ENCODE peak calls at places on chromosome 10, in four cellular contexts. S is stomach, U is testis, G is HCT116. C is an unnamed sample.

GRCh38 chr10:8463853-8464252 is 409.4 kb downstream of the GATA3 start:
- DNase-seq in S (no peak), U (no peak), G (no peak), C (no peak)

GRCh38 chr10:66680886-66681285 is 244.9 kb upstream of the LRRTM3 start:
- DNase-seq in G (no peak), S (no peak), U (no peak), C (no peak)

GRCh38 chr10:13788701-13789447 is 202.1 kb downstream of the PRPF18 start:
- DNase-seq in S (peak; percentile 29), G (no peak), U (no peak), C (no peak)

GRCh38 chr10:123838596-123839310 is 52.9 kb downstream of the CPXM2 start:
- DNase-seq in U (no peak), S (no peak), G (no peak), C (no peak)

GRCh38 chr10:22318772-22319171 is 2.1 kb upstream of the BMI1 start:
- DNase-seq in S (no peak), U (no peak), G (no peak), C (no peak)

GRCh38 chr10:17793823-17794759 is 15.1 kb upstream of the MRC1 start:
- DNase-seq in G (no peak), S (no peak), U (no peak), C (peak; percentile 91)

GRCh38 chr10:88826390-88826789 is 23.9 kb downstream of the LIPM start:
- DNase-seq in U (no peak), S (no peak), G (no peak), C (no peak)

GRCh38 chr10:30353851-30354250 is 4.8 kb upstream of the MTPAP start:
- DNase-seq in S (no peak), G (no peak), U (no peak), C (no peak)

GRCh38 chr10:57018452-57018851 is 657.4 kb upstream of the ZWINT start:
- DNase-seq in U (no peak), S (no peak), G (no peak), C (no peak)

GRCh38 chr10:6282454-6282958 is 79.8 kb downstream of the PFKFB3 start:
- DNase-seq in G (no peak), U (no peak), S (no peak), C (no peak)

GRCh38 chr10:92366412-92367021 is 75.5 kb downstream of the MARCHF5 start:
- DNase-seq in G (no peak), S (no peak), U (no peak), C (no peak)

GRCh38 chr10:71638087-71638576 is 81.4 kb downstream of the C10orf105 start:
- DNase-seq in U (no peak), G (no peak), S (peak; percentile 49), C (peak; percentile 96)

GRCh38 chr10:75101416-75102251 is 9.8 kb upstream of the SAMD8 start:
- DNase-seq in S (no peak), U (no peak), G (no peak), C (no peak)

GRCh38 chr10:56346845-56347415 is 14.1 kb downstream of the ZWINT start:
- DNase-seq in S (no peak), G (no peak), U (no peak), C (no peak)

GRCh38 chr10:132120200-132120599 is 54.5 kb downstream of the JAKMIP3 start:
- DNase-seq in S (no peak), G (no peak), U (no peak), C (no peak)

GRCh38 chr10:95308389-95309302 is 17.8 kb upstream of the PDLIM1 start:
- DNase-seq in S (peak; percentile 94), U (peak; percentile 16), G (peak; percentile 75), C (peak; percentile 79)

GRCh38 chr10:133537551-133538545 is 10.7 kb downstream of the CYP2E1 start:
- DNase-seq in S (no peak), G (no peak), U (no peak), C (no peak)

GRCh38 chr10:133530506-133530905 is 3.3 kb downstream of the CYP2E1 start:
- DNase-seq in U (no peak), G (no peak), S (no peak), C (no peak)

GRCh38 chr10:133534417-133534816 is 7.3 kb downstream of the CYP2E1 start:
- DNase-seq in G (no peak), S (no peak), U (no peak), C (no peak)

GRCh38 chr10:133532871-133533270 is 5.7 kb downstream of the CYP2E1 start:
- DNase-seq in S (no peak), G (no peak), U (peak; percentile 58), C (no peak)

GRCh38 chr10:133536198-133536597 is 9.0 kb downstream of the CYP2E1 start:
- DNase-seq in S (no peak), G (no peak), U (no peak), C (no peak)
- H3K9me3 ChIP-seq in S (no peaks in the 10 kb centered on the region), G (no peaks in the 10 kb centered on the region), U (no peaks in the 10 kb centered on the region), C (no peaks in the 10 kb centered on the region)

GRCh38 chr10:78267598-78267997 is 233.9 kb downstream of the RPS24 start:
- DNase-seq in S (no peak), G (no peak), U (no peak), C (no peak)
- H3K4me1 ChIP-seq in S (peaks cover 10% of the 10 kb centered on the region), G (peaks cover 11% of the 10 kb centered on the region), U (no peaks in the 10 kb centered on the region), C (no peaks in the 10 kb centered on the region)

DNA sequence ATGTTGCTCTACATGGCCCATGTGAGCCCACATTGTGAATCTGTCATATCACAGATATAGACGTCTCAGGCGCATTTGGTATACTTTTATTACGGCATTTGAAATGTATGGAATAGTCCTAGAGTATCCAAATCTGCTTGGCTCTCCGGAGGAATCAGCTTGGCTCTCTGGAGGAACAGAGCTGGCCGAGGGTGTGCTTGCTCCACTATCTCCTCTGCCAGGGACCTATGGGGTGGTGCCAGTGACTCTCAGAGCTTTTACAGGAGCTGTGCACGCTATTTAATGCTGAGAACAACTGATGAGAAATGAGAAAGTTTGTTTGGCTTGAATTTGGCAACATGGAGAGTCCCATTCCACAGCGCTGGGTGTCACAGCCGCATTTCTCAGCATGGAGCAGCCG is 144.0 kb downstream of the ZMYND11 start:
- DNase-seq in G (no peak), S (no peak), U (no peak), C (no peak)
- H3K36me3 ChIP-seq in G (no peaks in the 10 kb centered on the region), S (peaks cover 26% of the 10 kb centered on the region), U (no peaks in the 10 kb centered on the region), C (peaks cover 10% of the 10 kb centered on the region)

GRCh38 chr10:37490266-37490665 is 364.9 kb downstream of the ANKRD30A start:
- DNase-seq in G (no peak), S (no peak), U (no peak), C (no peak)

GRCh38 chr10:37489658-37490003 is 364.2 kb downstream of the ANKRD30A start:
- DNase-seq in G (no peak), U (no peak), S (no peak), C (no peak)

DNA sequence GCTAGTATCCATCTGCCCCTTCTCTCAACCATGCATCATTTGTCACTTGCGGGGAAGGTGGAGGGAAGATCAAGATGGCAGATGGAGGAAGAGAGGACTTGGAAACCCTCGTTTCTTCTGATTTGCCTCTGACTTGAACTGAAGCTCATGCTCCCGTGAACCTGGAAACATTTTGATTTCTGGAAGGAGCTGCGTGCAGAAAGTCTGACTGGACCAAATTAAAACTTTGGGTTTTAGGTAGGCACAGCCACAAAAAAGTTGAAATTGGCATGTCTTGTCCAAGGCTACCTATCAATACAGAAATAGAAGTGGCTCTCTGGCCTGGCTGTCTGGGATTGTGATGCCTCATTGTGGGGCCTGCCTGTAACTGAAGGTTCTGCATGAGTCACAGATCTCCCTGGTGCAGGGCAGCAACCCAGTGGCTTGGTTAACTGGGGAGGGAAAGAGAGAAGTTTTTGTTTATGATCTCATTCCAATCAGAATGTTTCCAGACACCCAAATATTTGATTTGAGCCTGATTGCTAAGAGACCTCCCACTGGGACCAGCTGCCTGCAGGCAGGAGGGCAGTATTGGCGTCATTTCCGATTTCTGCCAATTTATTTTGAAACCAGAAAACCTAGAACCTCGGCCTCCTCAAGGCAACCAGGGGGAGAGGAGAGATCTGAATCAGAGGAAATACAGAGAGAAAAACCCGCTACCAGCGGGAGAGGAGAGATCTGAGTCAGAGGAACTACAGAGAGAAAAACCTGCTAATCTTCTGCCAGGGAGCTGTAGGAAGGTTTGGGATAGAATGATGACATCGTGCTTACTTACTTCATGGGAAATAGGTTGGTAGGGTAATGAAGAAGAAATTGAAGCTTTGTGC is 363.6 kb downstream of the ANKRD30A start:
- DNase-seq in U (no peak), S (no peak), G (no peak), C (no peak)
- H3K9me3 ChIP-seq in U (no peaks in the 10 kb centered on the region), S (no peaks in the 10 kb centered on the region), G (no peaks in the 10 kb centered on the region), C (no peaks in the 10 kb centered on the region)

DNA sequence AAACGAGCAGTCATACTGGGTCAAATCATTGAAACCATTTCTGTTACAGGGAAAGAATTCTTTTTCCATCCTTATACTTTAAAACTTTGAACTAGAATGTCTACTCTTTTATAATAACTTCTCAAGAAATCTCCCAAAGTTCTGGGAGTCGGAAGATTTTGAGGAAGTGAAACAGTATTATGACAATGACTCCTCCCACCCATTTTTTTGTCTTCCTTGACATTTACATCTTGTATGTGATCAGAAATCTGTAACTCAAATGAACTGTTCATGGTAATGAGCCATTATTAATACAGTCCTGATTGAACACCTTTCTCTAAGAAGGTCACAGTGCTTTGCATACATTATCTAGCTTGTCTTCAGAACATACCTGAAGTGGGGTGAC is 227.4 kb downstream of the CELF2 start:
- DNase-seq in S (no peak), G (no peak), U (no peak), C (no peak)
- H3K4me1 ChIP-seq in S (peaks cover 17% of the 10 kb centered on the region), G (no peaks in the 10 kb centered on the region), U (no peaks in the 10 kb centered on the region), C (no peaks in the 10 kb centered on the region)

GRCh38 chr10:97228130-97228774 is 42.5 kb upstream of the SLIT1 start:
- DNase-seq in G (no peak), S (no peak), U (no peak), C (peak; percentile 37)
- H3K36me3 ChIP-seq in G (peaks cover 14% of the 10 kb centered on the region), S (peaks cover 5% of the 10 kb centered on the region), U (no peaks in the 10 kb centered on the region), C (peaks cover 2% of the 10 kb centered on the region)

GRCh38 chr10:130477360-130477759 is 341.2 kb downstream of the GLRX3 start:
- DNase-seq in S (no peak), U (no peak), G (no peak), C (no peak)
- H3K9me3 ChIP-seq in S (no peaks in the 10 kb centered on the region), U (no peaks in the 10 kb centered on the region), G (no peaks in the 10 kb centered on the region), C (no peaks in the 10 kb centered on the region)

C was measured in small intestine.